ENCODE peak calls at places on chromosomes 1 and 21, in four cellular contexts. One of them, this sample, is unnamed.

GRCh38 chr1:160208179-160209040 is 3.2 kb downstream of the PEA15 start:
- DNase-seq in GM23338: no peak
- DNase-seq in K562: no peak
- DNase-seq in hepatocyte: no peak
- DNase-seq in this sample: no peak

GRCh38 chr1:155479205-155479604 is 83.4 kb downstream of the ASH1L start:
- DNase-seq in GM23338: no peak
- DNase-seq in K562: no peak
- DNase-seq in hepatocyte: no peak
- DNase-seq in this sample: no peak

GRCh38 chr1:231656741-231657140 is 30.2 kb downstream of the DISC1 start:
- DNase-seq in GM23338: no peak
- DNase-seq in K562: no peak
- DNase-seq in hepatocyte: no peak
- DNase-seq in this sample: no peak

GRCh38 chr1:207362962-207363858 is 41.7 kb downstream of the CD55 start:
- DNase-seq in GM23338: no peak
- DNase-seq in K562: peak; percentile 77
- DNase-seq in hepatocyte: no peak
- DNase-seq in this sample: no peak

GRCh38 chr1:2375923-2376260 is 15.5 kb downstream of the MORN1 start:
- DNase-seq in GM23338: no peak
- DNase-seq in K562: no peak
- DNase-seq in hepatocyte: no peak
- DNase-seq in this sample: no peak

GRCh38 chr1:174723815-174724214 is 275.9 kb upstream of the CACYBP start:
- DNase-seq in GM23338: no peak
- DNase-seq in K562: no peak
- DNase-seq in hepatocyte: no peak
- DNase-seq in this sample: no peak

GRCh38 chr21:21101911-21102310 is 103.7 kb downstream of the NCAM2 start:
- DNase-seq in GM23338: peak; percentile 76
- DNase-seq in K562: peak; percentile 66
- DNase-seq in hepatocyte: peak; percentile 43
- DNase-seq in this sample: peak; percentile 27

GRCh38 chr1:6785721-6786505 is 659 bp downstream of the CAMTA1 start:
- DNase-seq in GM23338: peak; percentile 74
- DNase-seq in K562: peak; percentile 58
- DNase-seq in hepatocyte: peak; percentile 77
- DNase-seq in this sample: peak; percentile 48

GRCh38 chr1:6975991-6976390 is 190.7 kb downstream of the CAMTA1 start:
- DNase-seq in GM23338: no peak
- DNase-seq in K562: no peak
- DNase-seq in hepatocyte: no peak
- DNase-seq in this sample: no peak

GRCh38 chr1:87754036-87754603 is 425.4 kb downstream of the LMO4 start:
- DNase-seq in GM23338: no peak
- DNase-seq in K562: peak; percentile 71
- DNase-seq in hepatocyte: no peak
- DNase-seq in this sample: no peak

GRCh38 chr1:48492392-48492791 is 20.4 kb upstream of the SPATA6 start:
- DNase-seq in GM23338: no peak
- DNase-seq in K562: no peak
- DNase-seq in hepatocyte: no peak
- DNase-seq in this sample: no peak

GRCh38 chr1:99986656-99987225 is 16.9 kb downstream of the SLC35A3 start:
- DNase-seq in GM23338: no peak
- DNase-seq in K562: no peak
- DNase-seq in hepatocyte: no peak
- DNase-seq in this sample: no peak

GRCh38 chr1:151984313-151984956 is 9.2 kb downstream of the S100A10 start:
- DNase-seq in GM23338: no peak
- DNase-seq in K562: no peak
- DNase-seq in hepatocyte: no peak
- DNase-seq in this sample: no peak

GRCh38 chr1:90534669-90535379 is 182.3 kb downstream of the BARHL2 start:
- DNase-seq in GM23338: peak; percentile 44
- DNase-seq in K562: no peak
- DNase-seq in hepatocyte: no peak
- DNase-seq in this sample: peak; percentile 60

GRCh38 chr1:214857716-214858115 is 224.8 kb upstream of the KCNK2 start:
- DNase-seq in GM23338: no peak
- DNase-seq in K562: no peak
- DNase-seq in hepatocyte: no peak
- DNase-seq in this sample: no peak

GRCh38 chr1:209455133-209455532 is 128.4 kb upstream of the CAMK1G start:
- DNase-seq in GM23338: no peak
- DNase-seq in K562: no peak
- DNase-seq in hepatocyte: no peak
- DNase-seq in this sample: no peak

GRCh38 chr1:198750081-198750480 is 111.2 kb downstream of the PTPRC start:
- DNase-seq in GM23338: no peak
- DNase-seq in K562: no peak
- DNase-seq in hepatocyte: no peak
- DNase-seq in this sample: no peak

GRCh38 chr1:32878183-32878582 is 7.5 kb upstream of the FNDC5 start:
- DNase-seq in GM23338: no peak
- DNase-seq in K562: no peak
- DNase-seq in hepatocyte: no peak
- DNase-seq in this sample: no peak

GRCh38 chr1:58399176-58399575 is 147.3 kb downstream of the OMA1 start:
- DNase-seq in GM23338: no peak
- DNase-seq in K562: no peak
- DNase-seq in hepatocyte: no peak
- DNase-seq in this sample: no peak

GRCh38 chr21:30962013-30962412 is 76.3 kb downstream of the KRTAP19-8 start:
- DNase-seq in GM23338: peak; percentile 51
- DNase-seq in K562: no peak
- DNase-seq in hepatocyte: no peak
- DNase-seq in this sample: no peak

GRCh38 chr1:98002288-98002687 is 81.5 kb upstream of the DPYD start:
- DNase-seq in GM23338: peak; percentile 14
- DNase-seq in K562: no peak
- DNase-seq in hepatocyte: no peak
- DNase-seq in this sample: no peak

GRCh38 chr1:245829194-245829593 is 674.4 kb downstream of the KIF26B start:
- DNase-seq in GM23338: no peak
- DNase-seq in K562: no peak
- DNase-seq in hepatocyte: no peak
- DNase-seq in this sample: no peak

GRCh38 chr1:24275104-24275410 is 44.1 kb upstream of the GRHL3 start:
- DNase-seq in GM23338: no peak
- DNase-seq in K562: no peak
- DNase-seq in hepatocyte: no peak
- DNase-seq in this sample: no peak

GRCh38 chr1:232369451-232369850 is 260.5 kb downstream of the SIPA1L2 start:
- DNase-seq in GM23338: no peak
- DNase-seq in K562: no peak
- DNase-seq in hepatocyte: no peak
- DNase-seq in this sample: no peak

DNA sequence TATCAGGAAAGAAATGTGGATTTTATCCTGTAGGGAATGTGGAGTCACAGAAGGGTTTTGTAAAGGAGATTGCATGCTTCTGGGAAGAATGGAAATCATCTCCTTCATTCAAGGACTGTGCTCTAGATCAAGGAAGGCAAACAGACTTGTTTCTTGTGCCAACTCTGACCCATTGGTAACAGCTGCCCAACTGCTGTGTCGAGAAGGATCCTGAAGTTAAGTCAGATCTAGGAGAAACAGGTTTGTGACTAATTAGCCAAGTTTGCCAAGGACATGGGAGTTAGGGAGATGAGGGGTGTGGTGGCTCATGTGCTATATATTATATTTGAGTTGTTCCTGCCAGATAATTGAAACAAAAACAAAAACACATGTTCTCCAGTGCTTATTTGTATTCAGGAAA is 251.2 kb upstream of the USP24 start:
- DNase-seq in GM23338: no peak
- DNase-seq in K562: no peak
- DNase-seq in hepatocyte: no peak
- DNase-seq in this sample: no peak
- H2AFZ ChIP-seq in GM23338: peak overlapping the region; percentile 43
- H2AFZ ChIP-seq in K562: no peak overlapping the region
- H2AFZ ChIP-seq in hepatocyte: no peak overlapping the region
- H2AFZ ChIP-seq in this sample: no peak overlapping the region

GRCh38 chr1:163201906-163202305 is 810 bp downstream of the RGS5 start:
- DNase-seq in GM23338: no peak
- DNase-seq in K562: no peak
- DNase-seq in hepatocyte: no peak
- DNase-seq in this sample: no peak

GRCh38 chr1:163203561-163203960 is 845 bp upstream of the RGS5 start:
- DNase-seq in GM23338: no peak
- DNase-seq in K562: no peak
- DNase-seq in hepatocyte: no peak
- DNase-seq in this sample: no peak

GRCh38 chr1:163202833-163203451 is at the start of gene RGS5:
- DNase-seq in GM23338: peak; percentile 93
- DNase-seq in K562: no peak
- DNase-seq in hepatocyte: no peak
- DNase-seq in this sample: no peak

DNA sequence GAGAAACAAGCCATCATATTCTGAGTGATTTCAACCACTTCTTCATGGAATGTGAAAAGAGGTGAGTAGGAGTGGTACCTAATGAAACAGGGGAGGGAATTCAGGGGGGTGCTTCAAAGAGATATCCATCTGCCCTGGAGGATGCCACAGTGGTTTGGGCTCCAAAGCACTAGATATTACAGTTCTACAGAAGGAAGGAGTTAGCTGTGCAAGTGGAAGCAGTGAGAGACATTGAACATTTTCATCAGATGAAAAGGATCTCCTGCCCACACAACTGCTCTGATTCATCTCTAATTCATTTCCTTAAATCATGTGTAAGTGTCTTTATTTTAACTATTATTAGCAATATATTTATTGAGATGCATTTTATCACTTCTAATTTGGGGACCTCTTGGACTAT is 2.8 kb upstream of the RGS5 start:
- DNase-seq in GM23338: no peak
- DNase-seq in K562: no peak
- DNase-seq in hepatocyte: no peak
- DNase-seq in this sample: no peak
- TF ChIP-seq EZH2 in GM23338: no peak
- TF ChIP-seq EZH2 in K562: no peak
- TF ChIP-seq EZH2 in hepatocyte: no peak
- TF ChIP-seq EZH2 in this sample: no peak

GRCh38 chr1:185789846-185790735 is 55.9 kb downstream of the HMCN1 start:
- DNase-seq in GM23338: no peak
- DNase-seq in K562: no peak
- DNase-seq in hepatocyte: no peak
- DNase-seq in this sample: no peak

GRCh38 chr1:185785586-185785985 is 51.4 kb downstream of the HMCN1 start:
- DNase-seq in GM23338: no peak
- DNase-seq in K562: no peak
- DNase-seq in hepatocyte: no peak
- DNase-seq in this sample: no peak

GRCh38 chr1:185786524-185786923 is 52.3 kb downstream of the HMCN1 start:
- DNase-seq in GM23338: no peak
- DNase-seq in K562: no peak
- DNase-seq in hepatocyte: no peak
- DNase-seq in this sample: no peak

GRCh38 chr1:185788386-185788785 is 54.2 kb downstream of the HMCN1 start:
- DNase-seq in GM23338: no peak
- DNase-seq in K562: no peak
- DNase-seq in hepatocyte: no peak
- DNase-seq in this sample: no peak

DNA sequence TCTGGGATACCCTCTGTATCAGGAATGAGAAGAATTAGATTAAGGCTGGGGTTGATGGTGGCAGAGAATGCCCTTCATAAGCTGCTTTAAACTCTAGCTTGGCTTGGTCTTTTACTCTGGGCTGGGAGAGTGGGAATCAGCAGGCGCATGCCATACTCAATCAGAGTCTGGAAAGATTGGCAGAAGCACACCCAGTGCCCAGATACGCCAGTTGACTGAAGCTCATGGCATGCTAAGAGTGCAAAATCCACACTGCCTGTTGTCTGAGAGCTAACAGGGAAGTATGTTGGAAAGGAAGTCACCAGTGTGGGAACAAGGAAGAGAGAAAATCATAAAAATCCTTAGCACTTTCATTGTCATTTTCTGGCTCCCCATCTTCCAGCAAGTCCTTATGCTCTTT is 53.0 kb downstream of the HMCN1 start:
- DNase-seq in GM23338: no peak
- DNase-seq in K562: no peak
- DNase-seq in hepatocyte: no peak
- DNase-seq in this sample: no peak
- H2AFZ ChIP-seq in GM23338: no peak overlapping the region
- H2AFZ ChIP-seq in K562: no peak overlapping the region
- H2AFZ ChIP-seq in hepatocyte: no peak overlapping the region
- H2AFZ ChIP-seq in this sample: no peak overlapping the region

GRCh38 chr1:40315795-40316594 is 1.1 kb downstream of the COL9A2 start:
- DNase-seq in GM23338: peak; percentile 58
- DNase-seq in K562: no peak
- DNase-seq in hepatocyte: peak; percentile 49
- DNase-seq in this sample: no peak
- TF ChIP-seq EZH2 in GM23338: peak; percentile 88
- TF ChIP-seq EZH2 in K562: no peak
- TF ChIP-seq EZH2 in hepatocyte: no peak
- TF ChIP-seq EZH2 in this sample: no peak

GRCh38 chr21:35113064-35113463 is 64.0 kb upstream of the RUNX1 start:
- DNase-seq in GM23338: no peak
- DNase-seq in K562: peak; percentile 43
- DNase-seq in hepatocyte: no peak
- DNase-seq in this sample: peak; percentile 13

GRCh38 chr21:35120631-35121180 is 71.6 kb upstream of the RUNX1 start:
- DNase-seq in GM23338: peak; percentile 11
- DNase-seq in K562: no peak
- DNase-seq in hepatocyte: no peak
- DNase-seq in this sample: no peak

GRCh38 chr21:35111531-35111930 is 62.4 kb upstream of the RUNX1 start:
- DNase-seq in GM23338: no peak
- DNase-seq in K562: no peak
- DNase-seq in hepatocyte: no peak
- DNase-seq in this sample: no peak

DNA sequence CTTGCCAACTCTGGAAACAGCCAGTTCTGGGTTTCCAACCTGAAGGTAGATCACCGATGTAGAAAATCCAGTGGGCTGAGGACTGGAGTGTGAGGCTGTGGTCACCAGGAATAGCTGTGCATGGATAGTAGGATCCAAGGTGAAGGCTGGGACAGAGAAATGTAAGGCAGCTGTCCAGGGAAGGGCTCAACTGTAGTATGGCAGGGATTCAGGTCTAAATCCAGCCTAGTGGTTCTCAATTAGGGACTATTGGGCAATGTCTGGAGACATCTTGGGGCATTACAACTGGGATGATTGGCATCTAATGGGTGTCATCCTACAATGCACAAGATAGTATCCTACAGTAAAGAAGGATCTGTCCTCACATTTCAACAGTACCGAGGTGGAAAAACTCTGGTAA is 67.7 kb upstream of the RUNX1 start:
- DNase-seq in GM23338: no peak
- DNase-seq in K562: no peak
- DNase-seq in hepatocyte: no peak
- DNase-seq in this sample: no peak
- H2AFZ ChIP-seq in GM23338: no peak overlapping the region
- H2AFZ ChIP-seq in K562: no peak overlapping the region
- H2AFZ ChIP-seq in hepatocyte: no peak overlapping the region
- H2AFZ ChIP-seq in this sample: no peak overlapping the region